ENCODE peak calls at places on chromosomes 1 and 21, in five cellular contexts. One of them, this sample, is unnamed.

GRCh38 chr1:224082146-224082545 is 31.8 kb upstream of the FBXO28 start:
- DNase-seq in breast epithelium: no peak
- DNase-seq in HTR-8/SVneo: no peak
- DNase-seq in thyroid gland: no peak
- DNase-seq in GM20000: no peak
- DNase-seq in this sample: no peak

GRCh38 chr1:247347395-247348222 is 15.9 kb upstream of the ZNF496 start:
- DNase-seq in breast epithelium: no peak
- DNase-seq in HTR-8/SVneo: no peak
- DNase-seq in thyroid gland: no peak
- DNase-seq in GM20000: no peak
- DNase-seq in this sample: no peak

GRCh38 chr1:202235856-202236837 is 42.5 kb downstream of the LGR6 start:
- DNase-seq in breast epithelium: no peak
- DNase-seq in HTR-8/SVneo: peak; percentile 97
- DNase-seq in thyroid gland: peak; percentile 71
- DNase-seq in GM20000: peak; percentile 83
- DNase-seq in this sample: peak; percentile 82

GRCh38 chr1:231971397-231972233 is 345.0 kb downstream of the DISC1 start:
- DNase-seq in breast epithelium: no peak
- DNase-seq in HTR-8/SVneo: no peak
- DNase-seq in thyroid gland: no peak
- DNase-seq in GM20000: no peak
- DNase-seq in this sample: no peak

GRCh38 chr1:210360852-210361477 is 32.3 kb downstream of the HHAT start:
- DNase-seq in breast epithelium: no peak
- DNase-seq in HTR-8/SVneo: peak; percentile 68
- DNase-seq in thyroid gland: no peak
- DNase-seq in GM20000: peak; percentile 32
- DNase-seq in this sample: no peak

GRCh38 chr21:41348434-41348833 is 13.4 kb upstream of the MX2 start:
- DNase-seq in breast epithelium: no peak
- DNase-seq in HTR-8/SVneo: no peak
- DNase-seq in thyroid gland: no peak
- DNase-seq in GM20000: no peak
- DNase-seq in this sample: no peak

GRCh38 chr1:114093624-114094302 is 59.9 kb downstream of the SYT6 start:
- DNase-seq in breast epithelium: no peak
- DNase-seq in HTR-8/SVneo: no peak
- DNase-seq in thyroid gland: no peak
- DNase-seq in GM20000: no peak
- DNase-seq in this sample: no peak

GRCh38 chr21:45378258-45378966 is 26.6 kb upstream of the COL18A1 start:
- DNase-seq in breast epithelium: no peak
- DNase-seq in HTR-8/SVneo: no peak
- DNase-seq in thyroid gland: no peak
- DNase-seq in GM20000: no peak
- DNase-seq in this sample: no peak

GRCh38 chr1:55378582-55378981 is 163.4 kb upstream of the USP24 start:
- DNase-seq in breast epithelium: peak; percentile 65
- DNase-seq in HTR-8/SVneo: peak; percentile 22
- DNase-seq in thyroid gland: peak; percentile 73
- DNase-seq in GM20000: peak; percentile 16
- DNase-seq in this sample: peak; percentile 34

This sample was measured in activated naive CD8-positive, alpha-beta T cell treated with anti-CD3 and anti-CD28 coated beads, Interleukin-2, amount 50 U/mL, for 24 hours.